ENCODE peak calls at places on chromosomes 5 and 9, in four cellular contexts. One of them, this sample, is unnamed.

GRCh38 chr5:54673523-54674225 is 156.1 kb downstream of the SNX18 start:
- DNase-seq in astrocyte: no peak
- DNase-seq in colonic mucosa: peak; percentile 29
- DNase-seq in mammary epithelial cell: no peak
- DNase-seq in this sample: no peak

GRCh38 chr9:127162567-127163365 is 40.3 kb upstream of the ANGPTL2 start:
- DNase-seq in astrocyte: no peak
- DNase-seq in colonic mucosa: peak; percentile 9
- DNase-seq in mammary epithelial cell: no peak
- DNase-seq in this sample: peak; percentile 41

GRCh38 chr9:112430006-112430522 is 50.2 kb downstream of the HSDL2 start:
- DNase-seq in astrocyte: no peak
- DNase-seq in colonic mucosa: no peak
- DNase-seq in mammary epithelial cell: no peak
- DNase-seq in this sample: no peak

GRCh38 chr5:13987843-13988464 is 43.5 kb upstream of the DNAH5 start:
- DNase-seq in astrocyte: peak; percentile 40
- DNase-seq in colonic mucosa: peak; percentile 42
- DNase-seq in mammary epithelial cell: peak; percentile 49
- DNase-seq in this sample: peak; percentile 43

GRCh38 chr9:90112791-90113190 is 508.0 kb downstream of the GADD45G start:
- DNase-seq in astrocyte: peak; percentile 50
- DNase-seq in colonic mucosa: no peak
- DNase-seq in mammary epithelial cell: peak; percentile 53
- DNase-seq in this sample: no peak

GRCh38 chr5:139760066-139761056 is 35.2 kb upstream of the PSD2 start:
- DNase-seq in astrocyte: peak; percentile 55
- DNase-seq in colonic mucosa: no peak
- DNase-seq in mammary epithelial cell: no peak
- DNase-seq in this sample: no peak

GRCh38 chr5:169914766-169915165 is 65.5 kb downstream of the INSYN2B start:
- DNase-seq in astrocyte: peak; percentile 51
- DNase-seq in colonic mucosa: no peak
- DNase-seq in mammary epithelial cell: peak; percentile 13
- DNase-seq in this sample: peak; percentile 75

GRCh38 chr5:125668904-125669303 is 754.3 kb upstream of the GRAMD2B start:
- DNase-seq in astrocyte: peak; percentile 19
- DNase-seq in colonic mucosa: peak; percentile 47
- DNase-seq in mammary epithelial cell: peak; percentile 86
- DNase-seq in this sample: no peak

GRCh38 chr5:179907570-179908324 is at the start of gene TBC1D9B:
- DNase-seq in astrocyte: peak; percentile 22
- DNase-seq in colonic mucosa: peak; percentile 59
- DNase-seq in mammary epithelial cell: peak; percentile 60
- DNase-seq in this sample: peak; percentile 50

GRCh38 chr5:38207343-38207742 is 51.0 kb upstream of the EGFLAM start:
- DNase-seq in astrocyte: no peak
- DNase-seq in colonic mucosa: no peak
- DNase-seq in mammary epithelial cell: peak; percentile 10
- DNase-seq in this sample: no peak

GRCh38 chr5:74212336-74212735 is 428.2 kb downstream of the ENC1 start:
- DNase-seq in astrocyte: no peak
- DNase-seq in colonic mucosa: no peak
- DNase-seq in mammary epithelial cell: no peak
- DNase-seq in this sample: no peak

GRCh38 chr9:95793924-95794828 is 81.3 kb upstream of the ERCC6L2 start:
- DNase-seq in astrocyte: peak; percentile 97
- DNase-seq in colonic mucosa: no peak
- DNase-seq in mammary epithelial cell: peak; percentile 19
- DNase-seq in this sample: no peak

GRCh38 chr9:92989561-92989960 is 42.2 kb downstream of the FGD3 start:
- DNase-seq in astrocyte: no peak
- DNase-seq in colonic mucosa: no peak
- DNase-seq in mammary epithelial cell: no peak
- DNase-seq in this sample: no peak

GRCh38 chr9:98808411-98808815 is 943 bp downstream of the GALNT12 start:
- DNase-seq in astrocyte: no peak
- DNase-seq in colonic mucosa: peak; percentile 96
- DNase-seq in mammary epithelial cell: no peak
- DNase-seq in this sample: no peak

GRCh38 chr9:99778308-99778707 is 43.4 kb upstream of the NR4A3 start:
- DNase-seq in astrocyte: peak; percentile 77
- DNase-seq in colonic mucosa: no peak
- DNase-seq in mammary epithelial cell: peak; percentile 78
- DNase-seq in this sample: no peak

GRCh38 chr9:72280913-72281500 is 84.0 kb downstream of the ZFAND5 start:
- DNase-seq in astrocyte: peak; percentile 35
- DNase-seq in colonic mucosa: peak; percentile 63
- DNase-seq in mammary epithelial cell: peak; percentile 50
- DNase-seq in this sample: peak; percentile 65

GRCh38 chr5:179262126-179262920 is 82.9 kb downstream of the ADAMTS2 start:
- DNase-seq in astrocyte: no peak
- DNase-seq in colonic mucosa: no peak
- DNase-seq in mammary epithelial cell: no peak
- DNase-seq in this sample: no peak

GRCh38 chr9:132827366-132827765 is 50.7 kb downstream of the AK8 start:
- DNase-seq in astrocyte: no peak
- DNase-seq in colonic mucosa: no peak
- DNase-seq in mammary epithelial cell: no peak
- DNase-seq in this sample: no peak

GRCh38 chr5:149860801-149861322 is 83.7 kb downstream of the PDE6A start:
- DNase-seq in astrocyte: peak; percentile 26
- DNase-seq in colonic mucosa: no peak
- DNase-seq in mammary epithelial cell: peak; percentile 76
- DNase-seq in this sample: no peak

GRCh38 chr5:56144211-56144610 is 88.9 kb downstream of the ANKRD55 start:
- DNase-seq in astrocyte: no peak
- DNase-seq in colonic mucosa: no peak
- DNase-seq in mammary epithelial cell: no peak
- DNase-seq in this sample: no peak

GRCh38 chr5:99037668-99038067 is 108.9 kb upstream of the CHD1 start:
- DNase-seq in astrocyte: no peak
- DNase-seq in colonic mucosa: peak; percentile 82
- DNase-seq in mammary epithelial cell: no peak
- DNase-seq in this sample: no peak

GRCh38 chr9:83965350-83966208 is 14.4 kb downstream of the HNRNPK start:
- DNase-seq in astrocyte: no peak
- DNase-seq in colonic mucosa: no peak
- DNase-seq in mammary epithelial cell: no peak
- DNase-seq in this sample: no peak

DNA sequence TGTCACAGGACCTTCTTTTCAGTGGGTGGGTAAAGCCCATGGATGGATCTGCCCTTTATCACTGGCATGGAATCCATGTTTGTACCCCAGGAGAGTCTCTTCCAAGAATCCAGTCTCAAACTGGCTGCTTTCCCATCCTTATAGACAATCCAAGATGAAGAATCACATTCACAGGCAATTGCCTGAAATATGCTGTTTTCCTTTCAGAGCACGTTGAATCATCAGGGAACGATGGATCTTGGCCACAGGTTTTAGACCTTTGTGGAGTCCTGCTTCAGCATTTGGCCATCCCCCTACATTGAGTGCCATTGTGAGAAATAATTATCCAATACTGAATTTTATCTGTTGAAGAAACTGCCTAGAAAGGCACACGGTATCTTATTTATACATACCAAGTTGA is 319.7 kb downstream of the ASTN2 start:
- DNase-seq in astrocyte: peak; percentile 44
- DNase-seq in colonic mucosa: no peak
- DNase-seq in mammary epithelial cell: no peak
- DNase-seq in this sample: no peak
- H3K27ac ChIP-seq in astrocyte: peak overlapping the region; percentile 9
- H3K27ac ChIP-seq in colonic mucosa: no peak overlapping the region
- H3K27ac ChIP-seq in mammary epithelial cell: no peak overlapping the region
- H3K27ac ChIP-seq in this sample: no peak overlapping the region

GRCh38 chr5:135498662-135498995 is 37.1 kb downstream of the NEUROG1 start:
- DNase-seq in astrocyte: no peak
- DNase-seq in colonic mucosa: no peak
- DNase-seq in mammary epithelial cell: no peak
- DNase-seq in this sample: no peak
- TF ChIP-seq CTCF in astrocyte: no peak
- TF ChIP-seq CTCF in colonic mucosa: no peak
- TF ChIP-seq CTCF in mammary epithelial cell: no peak
- TF ChIP-seq CTCF in this sample: no peak

GRCh38 chr5:58887721-58888409 is 305.0 kb downstream of the RAB3C start:
- DNase-seq in astrocyte: no peak
- DNase-seq in colonic mucosa: no peak
- DNase-seq in mammary epithelial cell: no peak
- DNase-seq in this sample: no peak

GRCh38 chr5:58886315-58887207 is 303.7 kb downstream of the RAB3C start:
- DNase-seq in astrocyte: peak; percentile 31
- DNase-seq in colonic mucosa: peak; percentile 55
- DNase-seq in mammary epithelial cell: peak; percentile 62
- DNase-seq in this sample: peak; percentile 72

GRCh38 chr5:58885265-58885664 is 302.4 kb downstream of the RAB3C start:
- DNase-seq in astrocyte: no peak
- DNase-seq in colonic mucosa: no peak
- DNase-seq in mammary epithelial cell: no peak
- DNase-seq in this sample: no peak

GRCh38 chr5:58890265-58890664 is 307.4 kb downstream of the RAB3C start:
- DNase-seq in astrocyte: no peak
- DNase-seq in colonic mucosa: no peak
- DNase-seq in mammary epithelial cell: no peak
- DNase-seq in this sample: no peak

DNA sequence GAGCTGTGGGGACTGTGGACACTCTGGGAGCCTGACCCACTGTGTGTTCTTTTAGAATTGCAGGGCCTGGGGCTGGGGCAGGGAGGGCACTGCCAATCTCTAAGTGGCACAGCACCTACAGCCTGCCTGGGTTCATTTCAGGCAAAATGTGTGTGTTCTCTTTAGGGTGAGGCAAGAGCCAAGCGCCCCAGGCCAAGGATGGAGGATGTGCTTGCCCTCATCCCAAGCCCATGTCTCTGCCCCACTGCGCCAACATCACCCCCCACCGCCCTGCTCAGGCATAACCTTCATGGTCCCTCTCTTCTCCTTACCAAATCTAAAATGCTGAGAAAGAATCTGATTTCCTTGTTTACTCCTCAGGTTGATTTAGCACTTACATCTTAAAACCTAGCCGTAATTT is 304.4 kb downstream of the RAB3C start:
- DNase-seq in astrocyte: no peak
- DNase-seq in colonic mucosa: no peak
- DNase-seq in mammary epithelial cell: no peak
- DNase-seq in this sample: no peak
- H3K27ac ChIP-seq in astrocyte: no peak overlapping the region
- H3K27ac ChIP-seq in colonic mucosa: no peak overlapping the region
- H3K27ac ChIP-seq in mammary epithelial cell: no peak overlapping the region
- H3K27ac ChIP-seq in this sample: no peak overlapping the region

GRCh38 chr5:57651127-57651526 is 168.5 kb upstream of the ACTBL2 start:
- DNase-seq in astrocyte: no peak
- DNase-seq in colonic mucosa: no peak
- DNase-seq in mammary epithelial cell: no peak
- DNase-seq in this sample: no peak
- TF ChIP-seq CTCF in astrocyte: no peak
- TF ChIP-seq CTCF in colonic mucosa: no peak
- TF ChIP-seq CTCF in mammary epithelial cell: no peak
- TF ChIP-seq CTCF in this sample: no peak

DNA sequence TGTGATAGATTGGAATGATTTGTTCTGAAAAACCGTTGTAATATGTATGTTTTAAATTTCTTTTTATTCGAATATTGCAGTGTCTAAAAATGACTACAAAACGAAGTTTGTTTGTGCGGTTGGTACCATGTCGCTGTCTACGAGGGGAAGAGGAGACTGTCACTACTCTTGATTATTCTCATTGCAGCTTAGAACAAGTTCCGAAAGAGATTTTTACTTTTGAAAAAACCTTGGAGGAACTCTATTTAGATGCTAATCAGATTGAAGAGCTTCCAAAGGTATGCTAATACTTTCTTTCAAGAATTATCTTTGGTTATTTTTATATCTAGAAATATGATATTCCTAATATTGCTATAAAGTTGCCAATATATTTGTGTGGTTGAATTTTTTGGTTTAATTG is 66.3 kb downstream of the ERBIN start:
- DNase-seq in astrocyte: no peak
- DNase-seq in colonic mucosa: no peak
- DNase-seq in mammary epithelial cell: no peak
- DNase-seq in this sample: no peak
- H3K27ac ChIP-seq in astrocyte: no peak overlapping the region
- H3K27ac ChIP-seq in colonic mucosa: no peak overlapping the region
- H3K27ac ChIP-seq in mammary epithelial cell: no peak overlapping the region
- H3K27ac ChIP-seq in this sample: no peak overlapping the region

GRCh38 chr5:3385874-3386536 is 209.6 kb upstream of the IRX1 start:
- DNase-seq in astrocyte: no peak
- DNase-seq in colonic mucosa: no peak
- DNase-seq in mammary epithelial cell: no peak
- DNase-seq in this sample: no peak
- TF ChIP-seq CTCF in astrocyte: no peak
- TF ChIP-seq CTCF in colonic mucosa: no peak
- TF ChIP-seq CTCF in mammary epithelial cell: no peak
- TF ChIP-seq CTCF in this sample: no peak

DNA sequence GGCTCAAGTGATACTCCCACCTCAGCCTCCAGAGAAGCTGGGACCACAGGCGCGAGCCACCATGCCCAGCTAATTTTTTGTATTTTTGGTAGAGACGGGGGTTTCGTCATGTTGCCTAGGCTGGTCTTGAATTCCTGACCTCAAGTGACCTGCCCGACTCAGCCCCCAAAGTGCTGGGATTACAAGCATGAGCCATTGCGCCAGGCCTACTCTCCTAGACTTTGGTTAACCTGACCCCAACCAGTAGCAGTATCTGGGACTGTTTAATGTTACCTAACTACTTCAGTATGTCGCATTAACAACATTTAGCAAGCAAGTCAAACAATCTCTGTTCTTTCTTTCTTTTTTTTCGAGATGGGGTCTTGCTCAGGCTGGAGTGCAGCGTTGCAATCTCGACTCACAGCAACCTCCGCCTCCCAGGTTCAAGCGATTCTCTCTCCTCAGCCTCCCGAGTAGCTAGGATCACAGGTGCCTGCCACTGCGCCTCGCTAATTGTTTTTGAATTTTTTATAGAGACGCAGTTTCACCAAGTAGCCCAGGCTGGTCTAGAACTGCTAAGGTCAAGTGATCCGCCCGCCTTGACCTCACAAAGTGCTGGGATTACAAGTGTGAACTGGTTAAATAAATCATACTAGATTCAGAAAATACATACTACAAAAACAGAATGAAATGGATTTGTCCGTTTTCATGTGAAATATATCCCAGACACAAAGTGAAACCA is 2.0 kb downstream of the AK3 start:
- DNase-seq in astrocyte: no peak
- DNase-seq in colonic mucosa: peak; percentile 25
- DNase-seq in mammary epithelial cell: no peak
- DNase-seq in this sample: no peak
- H3K27ac ChIP-seq in astrocyte: no peak overlapping the region
- H3K27ac ChIP-seq in colonic mucosa: peak overlapping the region; percentile 95
- H3K27ac ChIP-seq in mammary epithelial cell: peak overlapping the region; percentile 18
- H3K27ac ChIP-seq in this sample: no peak overlapping the region

This sample was measured in dorsolateral prefrontal cortex.